ENCODE peak calls at places on chromosomes 13 and 19, in five cellular contexts. One of them, this sample, is unnamed.

GRCh38 chr19:33734913-33735312 is 61.8 kb upstream of the KCTD15 start:
- DNase-seq in choroid plexus epithelial cell: no peak
- DNase-seq in astrocyte of the spinal cord: no peak
- DNase-seq in endodermal cell: no peak
- DNase-seq in stimulated activated CD8-positive, alpha-beta memory T cell treated with anti-CD3 and anti-CD28 coated beads, Interleukin-4, amount 100 ng/mL, for 4 hours: no peak
- DNase-seq in this sample: no peak

GRCh38 chr13:41465215-41465907 is 8.0 kb downstream of the RGCC start:
- DNase-seq in stimulated activated CD8-positive, alpha-beta memory T cell treated with anti-CD3 and anti-CD28 coated beads, Interleukin-4, amount 100 ng/mL, for 4 hours: peak
- DNase-seq in endodermal cell: no peak
- DNase-seq in astrocyte of the spinal cord: peak
- DNase-seq in choroid plexus epithelial cell: peak
- DNase-seq in this sample: peak

GRCh38 chr19:17404621-17405249 is 695 bp downstream of the BST2 start:
- DNase-seq in astrocyte of the spinal cord: no peak
- DNase-seq in stimulated activated CD8-positive, alpha-beta memory T cell treated with anti-CD3 and anti-CD28 coated beads, Interleukin-4, amount 100 ng/mL, for 4 hours: no peak
- DNase-seq in endodermal cell: no peak
- DNase-seq in choroid plexus epithelial cell: no peak
- DNase-seq in this sample: no peak

GRCh38 chr19:33823341-33823740 is 26.7 kb downstream of the KCTD15 start:
- DNase-seq in astrocyte of the spinal cord: no peak
- DNase-seq in choroid plexus epithelial cell: no peak
- DNase-seq in endodermal cell: peak
- DNase-seq in stimulated activated CD8-positive, alpha-beta memory T cell treated with anti-CD3 and anti-CD28 coated beads, Interleukin-4, amount 100 ng/mL, for 4 hours: no peak
- DNase-seq in this sample: no peak

GRCh38 chr13:51838235-51838846 is 6.6 kb downstream of the TMEM272 start:
- DNase-seq in stimulated activated CD8-positive, alpha-beta memory T cell treated with anti-CD3 and anti-CD28 coated beads, Interleukin-4, amount 100 ng/mL, for 4 hours: no peak
- DNase-seq in choroid plexus epithelial cell: peak
- DNase-seq in endodermal cell: no peak
- DNase-seq in astrocyte of the spinal cord: peak
- DNase-seq in this sample: no peak

GRCh38 chr19:2047449-2048103 is 3.5 kb downstream of the MKNK2 start:
- DNase-seq in stimulated activated CD8-positive, alpha-beta memory T cell treated with anti-CD3 and anti-CD28 coated beads, Interleukin-4, amount 100 ng/mL, for 4 hours: no peak
- DNase-seq in astrocyte of the spinal cord: no peak
- DNase-seq in choroid plexus epithelial cell: peak
- DNase-seq in endodermal cell: no peak
- DNase-seq in this sample: no peak

GRCh38 chr19:48194041-48194871 is 23.8 kb downstream of the ZSWIM9 start:
- DNase-seq in choroid plexus epithelial cell: peak
- DNase-seq in astrocyte of the spinal cord: no peak
- DNase-seq in endodermal cell: peak
- DNase-seq in stimulated activated CD8-positive, alpha-beta memory T cell treated with anti-CD3 and anti-CD28 coated beads, Interleukin-4, amount 100 ng/mL, for 4 hours: no peak
- DNase-seq in this sample: no peak

GRCh38 chr19:3343619-3344502 is 22.5 kb upstream of the NFIC start:
- DNase-seq in stimulated activated CD8-positive, alpha-beta memory T cell treated with anti-CD3 and anti-CD28 coated beads, Interleukin-4, amount 100 ng/mL, for 4 hours: peak
- DNase-seq in endodermal cell: peak
- DNase-seq in choroid plexus epithelial cell: peak
- DNase-seq in astrocyte of the spinal cord: peak
- DNase-seq in this sample: peak

GRCh38 chr13:74061939-74062595 is 72.1 kb downstream of the KLF12 start:
- DNase-seq in stimulated activated CD8-positive, alpha-beta memory T cell treated with anti-CD3 and anti-CD28 coated beads, Interleukin-4, amount 100 ng/mL, for 4 hours: no peak
- DNase-seq in endodermal cell: no peak
- DNase-seq in astrocyte of the spinal cord: peak
- DNase-seq in choroid plexus epithelial cell: peak
- DNase-seq in this sample: no peak

This sample was measured in RWPE1.